ENCODE peak calls at places on chromosomes 2 and 18, in five cellular contexts. P is cardiac muscle cell, X is H54, G is skeletal muscle cell, C is T47D. D is an unnamed sample.

GRCh38 chr2:31523871-31524492 is 56.8 kb downstream of the SRD5A2 start:
- DNase-seq in P (peak; percentile 63), X (peak; percentile 5), G (peak; percentile 13), C (no peak), D (no peak)

GRCh38 chr2:177303939-177304338 is 39.4 kb upstream of the NFE2L2 start:
- DNase-seq in P (no peak), X (no peak), G (no peak), C (no peak), D (no peak)

GRCh38 chr2:172253190-172254052 is 150.7 kb upstream of the DLX2 start:
- DNase-seq in P (peak; percentile 99), X (peak; percentile 67), G (peak; percentile 100), C (no peak), D (peak; percentile 58)

GRCh38 chr2:230921806-230922595 is 3.0 kb downstream of the GPR55 start:
- DNase-seq in P (no peak), X (no peak), G (no peak), C (no peak), D (no peak)

GRCh38 chr18:13447621-13448020 is 229.1 kb downstream of the LDLRAD4 start:
- DNase-seq in P (peak; percentile 62), X (no peak), G (no peak), C (no peak), D (no peak)

GRCh38 chr2:202165945-202166344 is 72.5 kb downstream of the SUMO1 start:
- DNase-seq in P (peak; percentile 32), X (no peak), G (no peak), C (no peak), D (no peak)

GRCh38 chr18:906416-907170 is 1.9 kb downstream of the ADCYAP1 start:
- DNase-seq in P (no peak), X (no peak), G (no peak), C (no peak), D (peak; percentile 27)

GRCh38 chr2:161139098-161139987 is 20.9 kb upstream of the TANK start:
- DNase-seq in P (peak; percentile 42), X (no peak), G (no peak), C (no peak), D (no peak)